ENCODE peak calls at places on chromosomes 4 and X, in five cellular contexts. H is A549, D is GM12878, O is IMR-90, I is K562. C is an unnamed sample.
A peak's percentile ranks its signal among the peaks of the same experiment; 100 is the strongest.

GRCh38 chr4:126708716-126709115 is 924.0 kb upstream of the INTU start:
- DNase-seq in H (no peak), D (no peak), O (no peak), I (no peak), C (no peak)

GRCh38 chr4:8044244-8044643 is 104.6 kb upstream of the AFAP1 start:
- DNase-seq in H (no peak), D (no peak), O (no peak), I (no peak), C (no peak)

GRCh38 chr4:51850294-51850693 is 7.3 kb downstream of the DCUN1D4 start:
- DNase-seq in H (no peak), D (no peak), O (no peak), I (no peak), C (no peak)

GRCh38 chrX:150363561-150364346 is 637 bp downstream of the MAMLD1 start:
- DNase-seq in H (peak; percentile 24), D (no peak), O (peak; percentile 29), I (no peak), C (peak; percentile 69)

GRCh38 chr4:10336471-10336870 is 120.8 kb downstream of the ZNF518B start:
- DNase-seq in H (no peak), D (no peak), O (no peak), I (no peak), C (no peak)

GRCh38 chr4:148776944-148777343 is 334.7 kb upstream of the NR3C2 start:
- DNase-seq in H (no peak), D (no peak), O (peak; percentile 81), I (no peak), C (no peak)

GRCh38 chrX:149513713-149514427 is 8.8 kb upstream of the IDS start:
- DNase-seq in H (no peak), D (no peak), O (peak; percentile 21), I (no peak), C (no peak)

GRCh38 chrX:48531359-48531954 is 8.1 kb upstream of the TBC1D25 start:
- DNase-seq in H (peak; percentile 28), D (no peak), O (peak; percentile 69), I (peak; percentile 48), C (no peak)

GRCh38 chrX:40152173-40152705 is 54.5 kb upstream of the BCOR start:
- DNase-seq in H (no peak), D (no peak), O (no peak), I (peak; percentile 28), C (peak; percentile 64)

GRCh38 chr4:121822796-121823504 is 733 bp downstream of the CCNA2 start:
- DNase-seq in H (peak; percentile 23), D (no peak), O (no peak), I (peak; percentile 70), C (peak; percentile 54)

GRCh38 chrX:107700317-107700774 is 72.0 kb downstream of the PRPS1 start:
- DNase-seq in H (no peak), D (no peak), O (no peak), I (no peak), C (no peak)

GRCh38 chr4:85423414-85423813 is 51.5 kb upstream of the ARHGAP24 start:
- DNase-seq in H (no peak), D (no peak), O (no peak), I (no peak), C (no peak)

GRCh38 chr4:164956766-164957643 is 20.5 kb downstream of the TRIM61 start:
- DNase-seq in H (peak; percentile 72), D (peak; percentile 39), O (peak; percentile 65), I (peak; percentile 55), C (peak; percentile 76)

GRCh38 chr4:88747351-88747750 is 49.7 kb upstream of the NAP1L5 start:
- DNase-seq in H (no peak), D (no peak), O (no peak), I (no peak), C (no peak)

GRCh38 chr4:26463386-26463785 is 26.9 kb downstream of the CCKAR start:
- DNase-seq in H (no peak), D (no peak), O (no peak), I (no peak), C (no peak)

GRCh38 chrX:130885996-130886395 is 17.0 kb downstream of the ENOX2 start:
- DNase-seq in H (no peak), D (no peak), O (no peak), I (no peak), C (no peak)

GRCh38 chr4:87251104-87251503 is 30.7 kb upstream of the KLHL8 start:
- DNase-seq in H (no peak), D (no peak), O (no peak), I (no peak), C (no peak)

GRCh38 chr4:14701896-14702295 is 300.4 kb upstream of the CPEB2 start:
- DNase-seq in H (no peak), D (no peak), O (no peak), I (no peak), C (no peak)

GRCh38 chr4:6509587-6509986 is 37.2 kb upstream of the PPP2R2C start:
- DNase-seq in H (peak; percentile 21), D (no peak), O (no peak), I (no peak), C (no peak)

GRCh38 chr4:14410469-14410868 is 591.8 kb upstream of the CPEB2 start:
- DNase-seq in H (no peak), D (no peak), O (no peak), I (no peak), C (no peak)

GRCh38 chr4:154506253-154506652 is 14.7 kb upstream of the DCHS2 start:
- DNase-seq in H (no peak), D (no peak), O (peak; percentile 13), I (peak; percentile 47), C (peak; percentile 12)

GRCh38 chr4:1112821-1113182 is 562 bp downstream of the RNF212 start:
- DNase-seq in H (no peak), D (no peak), O (no peak), I (no peak), C (no peak)

GRCh38 chrX:65127804-65128203 is 151.6 kb upstream of the ZC4H2 start:
- DNase-seq in H (no peak), D (no peak), O (no peak), I (no peak), C (no peak)

GRCh38 chr4:105186701-105187158 is 40.1 kb downstream of the TET2 start:
- DNase-seq in H (no peak), D (no peak), O (peak; percentile 78), I (no peak), C (no peak)

GRCh38 chrX:119477812-119478232 is 9.6 kb downstream of the SLC25A5 start:
- DNase-seq in H (peak; percentile 58), D (no peak), O (peak; percentile 93), I (peak; percentile 75), C (no peak)

GRCh38 chr4:189002475-189002874 is 863.2 kb downstream of the TRIML1 start:
- DNase-seq in H (no peak), D (no peak), O (no peak), I (no peak), C (no peak)

GRCh38 chr4:189001283-189001970 is 862.2 kb downstream of the TRIML1 start:
- DNase-seq in H (no peak), D (no peak), O (no peak), I (no peak), C (no peak)

GRCh38 chr4:189001971-189002450 is 862.8 kb downstream of the TRIML1 start:
- DNase-seq in H (no peak), D (no peak), O (no peak), I (no peak), C (no peak)
- TF ChIP-seq RCOR1 in H (no peak), D (no peak), O (no peak), I (no peak), C (no peak)

DNA sequence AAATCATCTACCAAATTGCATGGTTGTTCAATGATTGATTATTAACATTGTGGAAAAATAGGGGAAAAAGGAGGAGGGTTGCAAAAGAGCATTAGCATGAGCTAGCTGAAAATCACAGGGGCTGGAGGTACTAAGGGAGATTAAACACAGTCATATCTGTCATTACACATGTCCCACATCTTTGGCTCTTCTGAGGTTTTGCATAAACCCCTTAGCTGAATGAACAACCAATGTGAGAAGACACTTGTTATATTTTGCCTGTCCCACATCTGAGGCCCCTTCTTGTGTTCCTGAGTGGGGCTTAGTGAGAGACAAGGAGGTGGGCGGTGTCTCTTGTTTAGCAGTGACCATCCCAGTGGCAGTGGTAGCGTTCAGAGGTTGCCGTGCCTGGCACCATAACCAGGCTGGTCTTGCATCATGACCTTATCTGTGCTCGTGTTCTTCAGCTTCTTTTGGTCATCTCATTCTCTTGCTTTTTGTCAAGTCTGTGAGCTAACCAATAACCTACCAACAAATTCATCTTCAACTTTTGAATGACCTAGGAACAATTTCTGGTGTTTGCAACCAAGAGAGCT is 95.6 kb downstream of the MID1IP1 start:
- DNase-seq in H (no peak), D (no peak), O (no peak), I (no peak), C (no peak)
- TF ChIP-seq RCOR1 in H (no peak), D (no peak), O (no peak), I (no peak), C (no peak)

DNA sequence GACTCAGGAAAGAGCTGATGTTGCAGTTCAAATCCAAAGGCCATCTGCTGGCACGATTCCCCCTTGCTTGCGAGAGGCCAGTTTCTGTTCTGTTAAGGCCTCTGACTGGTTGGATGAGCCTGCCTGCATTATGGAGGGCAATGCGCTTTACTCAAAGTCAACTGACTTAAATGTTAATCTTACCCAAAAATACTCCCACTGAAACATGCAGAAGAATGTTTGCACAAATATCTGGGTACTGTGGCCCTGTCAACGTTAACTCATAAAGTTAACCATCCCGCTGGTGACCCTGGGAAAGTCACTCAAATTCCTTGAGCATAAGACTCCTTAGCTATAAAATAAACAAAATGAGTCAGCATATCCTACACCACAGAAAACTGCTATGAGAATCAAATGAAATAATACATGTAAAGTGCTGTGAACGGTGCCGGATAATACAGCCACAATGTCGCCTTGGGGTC is 326.3 kb downstream of the EVC2 start:
- DNase-seq in H (peak; percentile 31), D (no peak), O (peak; percentile 94), I (no peak), C (no peak)
- TF ChIP-seq RCOR1 in H (no peak), D (no peak), O (no peak), I (no peak), C (no peak)

GRCh38 chrX:69386681-69387080 is 117.4 kb upstream of the NALF2 start:
- DNase-seq in H (no peak), D (no peak), O (no peak), I (no peak), C (no peak)

GRCh38 chrX:69389221-69389620 is 114.9 kb upstream of the NALF2 start:
- DNase-seq in H (no peak), D (no peak), O (no peak), I (no peak), C (no peak)

GRCh38 chrX:69388526-69388925 is 115.6 kb upstream of the NALF2 start:
- DNase-seq in H (no peak), D (no peak), O (no peak), I (no peak), C (no peak)

DNA sequence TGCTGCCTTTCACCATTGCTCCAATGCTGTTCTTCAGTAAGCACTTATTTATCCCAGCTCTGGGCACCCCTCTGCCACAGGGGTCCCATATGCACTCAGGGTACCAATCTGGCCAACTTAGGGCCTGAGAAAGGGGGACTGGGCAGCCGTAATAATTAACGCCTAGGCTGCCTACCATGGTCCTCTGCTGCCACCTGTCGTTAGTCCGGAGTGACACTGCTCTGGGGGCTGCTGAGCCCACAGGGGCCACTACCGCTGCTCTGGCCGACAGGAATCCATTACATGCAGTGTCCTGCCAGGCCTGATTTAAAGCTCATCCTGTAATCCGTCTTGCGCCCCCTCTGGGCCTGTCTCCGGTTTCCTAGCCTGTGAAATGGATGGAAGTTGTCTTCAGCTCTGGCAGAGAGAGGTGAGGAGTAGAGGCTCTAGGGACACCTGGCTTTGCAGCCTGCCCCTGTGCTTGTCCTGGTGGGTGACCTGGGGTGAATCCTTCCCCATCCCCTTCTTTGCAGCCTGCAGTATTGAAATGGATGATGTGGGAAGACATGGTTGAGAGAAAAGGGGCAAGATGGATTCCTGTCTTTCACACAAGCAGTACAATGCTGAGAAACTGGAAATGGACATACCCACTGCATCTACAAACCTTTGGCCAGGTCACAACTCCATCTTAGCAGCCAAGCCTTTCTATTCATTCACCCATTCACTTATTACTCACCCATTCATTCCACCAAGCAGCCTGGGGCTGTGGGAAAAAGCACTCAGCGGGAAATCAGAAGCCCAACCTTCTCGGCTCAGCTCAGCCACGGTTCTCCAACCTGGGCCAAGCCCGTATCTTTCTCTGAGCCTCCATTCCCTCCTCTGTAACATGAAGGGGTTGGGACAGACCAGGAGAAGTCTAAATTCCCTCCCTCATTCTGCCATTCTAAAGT is 116.3 kb upstream of the NALF2 start:
- DNase-seq in H (peak; percentile 43), D (no peak), O (peak; percentile 21), I (peak; percentile 60), C (peak; percentile 78)
- TF ChIP-seq RCOR1 in H (no peak), D (no peak), O (no peak), I (no peak), C (no peak)